ENCODE peak calls at places on chromosomes 11 and 22, in seven cellular contexts. B, F, S, M, G, U and J are unnamed samples. For H3K9me3, the result is how much of the 10 kb centered on the place peaks cover.

GRCh38 chr11:60977224-60977623 is 5.7 kb downstream of the CD6 start:
- DNase-seq in S (no peak), B (no peak), U (no peak), G (no peak), F (no peak), M (no peak), J (no peak)

GRCh38 chr11:130452941-130453340 is 4.5 kb downstream of the ADAMTS15 start:
- DNase-seq in M (no peak), F (no peak), S (no peak), B (no peak), G (no peak), U (no peak), J (no peak)

GRCh38 chr11:917426-917825 is 6.8 kb upstream of the CHID1 start:
- DNase-seq in G (no peak), F (no peak), M (no peak), B (no peak), U (peak), S (no peak), J (no peak)

GRCh38 chr22:34416321-34416900 is 496.1 kb upstream of the LARGE1 start:
- DNase-seq in U (no peak), F (no peak), B (no peak), G (no peak), S (no peak), M (no peak), J (no peak)

GRCh38 chr11:132024587-132025295 is 654.3 kb downstream of the NTM start:
- DNase-seq in B (peak), G (no peak), M (no peak), U (no peak), F (peak), S (no peak), J (no peak)

GRCh38 chr11:69012092-69013008 is 696 bp downstream of the MRGPRF start:
- DNase-seq in B (no peak), U (peak), S (no peak), M (no peak), G (peak), F (peak), J (no peak)

GRCh38 chr11:128488471-128488870 is 98.9 kb downstream of the ETS1 start:
- DNase-seq in M (peak), G (no peak), F (peak), B (peak), S (no peak), U (no peak), J (no peak)

GRCh38 chr11:1520987-1521349 is 34.4 kb upstream of the MOB2 start:
- DNase-seq in B (no peak), F (no peak), S (peak), M (no peak), G (no peak), U (peak), J (no peak)

GRCh38 chr11:129248618-129249017 is 56.5 kb upstream of the ARHGAP32 start:
- DNase-seq in F (peak), G (no peak), S (no peak), M (no peak), U (no peak), B (peak), J (no peak)

GRCh38 chr22:24695958-24696511 is 78.5 kb downstream of the PIWIL3 start:
- DNase-seq in U (no peak), F (no peak), M (no peak), S (no peak), B (no peak), G (peak), J (peak)

GRCh38 chr22:20438678-20439492 is 1.3 kb upstream of the SCARF2 start:
- DNase-seq in S (no peak), B (no peak), F (peak), G (peak), M (no peak), U (no peak), J (no peak)

GRCh38 chr11:64358907-64359711 is at the start of gene RPS6KA4:
- DNase-seq in S (peak), U (peak), M (no peak), F (peak), G (peak), B (peak), J (peak)

GRCh38 chr11:86784247-86784681 is 16.1 kb upstream of the PRSS23 start:
- DNase-seq in F (peak), G (no peak), M (no peak), S (no peak), B (no peak), U (no peak), J (no peak)

GRCh38 chr11:76655466-76656086 is 15.0 kb downstream of the LRRC32 start:
- DNase-seq in B (no peak), F (no peak), M (no peak), G (no peak), S (no peak), U (no peak), J (no peak)

GRCh38 chr22:24845036-24845918 is 39.3 kb downstream of the SGSM1 start:
- DNase-seq in M (no peak), S (no peak), F (peak), B (no peak), U (no peak), G (no peak), J (no peak)

GRCh38 chr11:40679276-40679675 is 780.2 kb downstream of the LRRC4C start:
- DNase-seq in G (no peak), B (no peak), F (no peak), M (no peak), S (no peak), U (no peak), J (no peak)
- H3K9me3 ChIP-seq in G (under half), B (under half), F (under half), M (under half), S (under half), U (under half), J (under half)

GRCh38 chr11:66857927-66858185 is 992 bp downstream of the LRFN4 start:
- DNase-seq in U (no peak), M (no peak), G (no peak), S (no peak), B (no peak), F (no peak), J (no peak)
- H3K9me3 ChIP-seq in U (under half), M (under half), G (under half), S (under half), B (under half), F (under half), J (under half)

GRCh38 chr11:117175781-117176180 is 2.8 kb upstream of the SIDT2 start:
- DNase-seq in G (no peak), U (no peak), S (no peak), F (peak), M (no peak), B (no peak), J (no peak)
- H3K9me3 ChIP-seq in G (under half), U (under half), S (under half), F (under half), M (under half), B (under half), J (under half)

DNA sequence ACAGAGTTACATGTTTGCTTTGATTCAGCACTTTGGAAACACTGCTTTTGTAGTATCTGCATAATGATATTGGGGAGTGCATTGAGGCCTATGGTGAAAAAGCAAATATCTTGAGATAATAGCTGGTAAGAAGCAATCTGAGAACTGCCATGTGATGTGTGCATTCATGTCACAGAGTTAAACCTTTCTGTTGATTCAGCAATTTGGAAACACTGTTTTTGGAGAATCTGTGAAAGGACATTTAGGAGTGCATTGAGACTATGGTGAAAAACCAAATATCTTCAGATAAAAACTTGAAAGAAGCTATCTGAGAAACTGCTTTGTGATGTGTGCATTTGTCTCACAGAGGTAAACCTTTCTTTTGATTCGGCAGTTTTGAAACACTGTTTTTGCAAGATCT is 346.8 kb downstream of the OR4C45 start:
- DNase-seq in B (no peak), G (no peak), S (no peak), F (no peak), U (no peak), M (no peak), J (no peak)
- H3K9me3 ChIP-seq in B (under half), G (half or more), S (half or more), F (under half), U (under half), M (under half), J (under half)

GRCh38 chr22:47927811-47928210 is 1165.4 kb downstream of the TBC1D22A start:
- DNase-seq in G (no peak), U (no peak), F (no peak), M (no peak), B (no peak), S (no peak), J (no peak)
- H3K9me3 ChIP-seq in G (under half), U (under half), F (under half), M (under half), B (under half), S (under half), J (under half)

GRCh38 chr11:101215069-101215468 is 85.5 kb upstream of the PGR start:
- DNase-seq in F (no peak), U (no peak), S (no peak), M (no peak), G (no peak), B (peak), J (no peak)
- H3K9me3 ChIP-seq in F (under half), U (under half), S (under half), M (under half), G (under half), B (under half), J (under half)

GRCh38 chr11:70033711-70034070 is 44.4 kb upstream of the ANO1 start:
- DNase-seq in M (no peak), U (no peak), S (no peak), F (no peak), G (no peak), B (no peak), J (no peak)

GRCh38 chr11:70040452-70040851 is 37.7 kb upstream of the ANO1 start:
- DNase-seq in M (no peak), U (no peak), S (no peak), F (no peak), B (no peak), G (no peak), J (no peak)

GRCh38 chr11:70038034-70038834 is 39.9 kb upstream of the ANO1 start:
- DNase-seq in F (no peak), G (no peak), M (no peak), B (no peak), U (no peak), S (no peak), J (no peak)

GRCh38 chr11:70034740-70035365 is 43.3 kb upstream of the ANO1 start:
- DNase-seq in G (no peak), F (no peak), S (no peak), B (no peak), M (no peak), U (no peak), J (no peak)

GRCh38 chr11:70036971-70037882 is 40.9 kb upstream of the ANO1 start:
- DNase-seq in S (no peak), U (no peak), F (no peak), M (no peak), B (no peak), G (no peak), J (peak)
- H3K9me3 ChIP-seq in S (under half), U (under half), F (under half), M (under half), B (under half), G (under half), J (under half)

DNA sequence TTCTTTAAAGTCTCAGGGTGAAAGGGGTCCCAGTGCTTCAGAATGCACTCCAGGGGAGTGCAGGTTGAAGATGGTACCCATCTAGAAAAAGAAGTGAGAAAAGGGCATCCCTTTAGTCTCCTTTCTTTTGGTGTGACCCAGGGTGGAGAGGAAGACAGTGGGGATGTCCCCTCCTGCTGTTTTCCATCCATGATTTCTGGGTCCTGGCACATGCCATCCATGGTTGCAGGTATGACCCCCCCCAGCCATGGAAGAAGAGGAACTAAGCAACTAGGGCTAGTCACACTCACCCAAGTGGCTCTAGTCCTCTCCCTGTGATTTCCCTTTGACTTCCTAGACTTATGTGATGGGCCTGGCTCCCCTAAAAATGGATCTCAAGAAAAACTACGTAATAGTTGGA is 15.9 kb upstream of the EI24 start:
- DNase-seq in B (no peak), S (no peak), G (no peak), U (no peak), F (no peak), M (no peak), J (no peak)
- H3K9me3 ChIP-seq in B (under half), S (under half), G (under half), U (under half), F (under half), M (under half), J (under half)

GRCh38 chr22:47323518-47323917 is 561.1 kb downstream of the TBC1D22A start:
- DNase-seq in S (no peak), F (no peak), M (no peak), B (no peak), G (no peak), U (no peak), J (no peak)
- H3K9me3 ChIP-seq in S (under half), F (under half), M (under half), B (under half), G (under half), U (under half), J (under half)